ENCODE peak calls at places on chromosomes 12 and 14, in seven cellular contexts. N is heart right ventricle; O is NCI-H1105 treated with DMSO at 0.1 percent for 48 hours; U is activated CD4-positive, alpha-beta T cell treated with anti-CD3 and anti-CD28 coated beads, Interleukin-2, amount 50 U/mL, for 1 hour; M is A549; T is lower leg skin; R is lower lobe of right lung. P is an unnamed sample.
A peak's percentile ranks its signal among the peaks of the same experiment; 100 is the strongest.

GRCh38 chr12:32457251-32458025 is 58.1 kb downstream of the FGD4 start:
- DNase-seq in T (no peak), M (no peak), N (no peak), U (no peak), O (no peak), R (no peak), P (no peak)

GRCh38 chr12:64042901-64043300 is 179.2 kb downstream of the KICS2 start:
- DNase-seq in M (no peak), T (no peak), U (no peak), N (no peak), R (no peak), O (no peak), P (no peak)

GRCh38 chr12:12721251-12721689 is 4.1 kb downstream of the CDKN1B start:
- DNase-seq in T (no peak), O (peak; percentile 58), N (no peak), R (no peak), U (peak; percentile 40), M (peak; percentile 69), P (no peak)

GRCh38 chr12:65640489-65640901 is 183.8 kb upstream of the HMGA2 start:
- DNase-seq in R (no peak), U (no peak), M (no peak), T (peak; percentile 68), O (no peak), N (no peak), P (no peak)

GRCh38 chr14:104262515-104263514 is 124.4 kb downstream of the KIF26A start:
- DNase-seq in O (no peak), U (no peak), R (peak; percentile 36), T (no peak), M (no peak), N (no peak), P (peak; percentile 36)

GRCh38 chr12:112868459-112869041 is 38.2 kb upstream of the OAS1 start:
- DNase-seq in U (no peak), M (no peak), T (no peak), R (no peak), N (no peak), O (no peak), P (no peak)

GRCh38 chr12:104750061-104750460 is 208.0 kb downstream of the SLC41A2 start:
- DNase-seq in R (peak; percentile 63), O (no peak), N (peak; percentile 31), T (peak; percentile 39), M (no peak), U (no peak), P (no peak)

GRCh38 chr12:50520808-50521207 is 16.0 kb downstream of the DIP2B start:
- DNase-seq in U (no peak), M (no peak), O (no peak), R (no peak), T (no peak), N (peak; percentile 8), P (no peak)

GRCh38 chr14:75978249-75978731 is 3.5 kb downstream of the TGFB3 start:
- DNase-seq in T (no peak), M (no peak), O (no peak), U (peak; percentile 3), N (no peak), R (no peak), P (no peak)

GRCh38 chr14:102029956-102030355 is 56.9 kb downstream of the HSP90AA1 start:
- DNase-seq in M (no peak), R (no peak), O (no peak), U (no peak), T (no peak), N (no peak), P (no peak)

GRCh38 chr12:10497602-10498001 is 8.1 kb upstream of the EIF2S3B start:
- DNase-seq in O (no peak), T (no peak), N (no peak), M (no peak), R (no peak), U (no peak), P (no peak)

GRCh38 chr12:102811125-102811737 is 105.8 kb downstream of the PAH start:
- DNase-seq in O (peak; percentile 53), M (peak; percentile 51), U (no peak), R (no peak), T (no peak), N (no peak), P (no peak)

GRCh38 chr14:32190713-32191112 is 11.1 kb upstream of the RNU6-7 start:
- DNase-seq in T (no peak), U (no peak), O (no peak), R (no peak), M (peak; percentile 29), N (no peak), P (no peak)

GRCh38 chr14:105333020-105333490 is 18.5 kb downstream of the PACS2 start:
- DNase-seq in T (no peak), R (peak; percentile 45), O (no peak), N (no peak), M (no peak), U (no peak), P (no peak)

GRCh38 chr12:124501080-124501642 is 66.3 kb downstream of the NCOR2 start:
- DNase-seq in O (no peak), U (no peak), M (no peak), T (no peak), N (no peak), R (no peak), P (no peak)

GRCh38 chr14:31766315-31766892 is 205.2 kb downstream of the NUBPL start:
- DNase-seq in O (no peak), M (no peak), N (no peak), R (no peak), T (no peak), U (no peak), P (no peak)

GRCh38 chr14:33114331-33114730 is 175.7 kb downstream of the NPAS3 start:
- DNase-seq in U (no peak), T (no peak), M (no peak), O (no peak), R (no peak), N (no peak), P (no peak)

GRCh38 chr14:60304509-60304908 is 55.5 kb downstream of the PPM1A start:
- DNase-seq in N (peak; percentile 17), U (no peak), M (no peak), R (no peak), O (no peak), T (no peak), P (no peak)

GRCh38 chr14:89304972-89305703 is 111.9 kb downstream of the FOXN3 start:
- DNase-seq in N (peak; percentile 47), O (no peak), U (no peak), R (no peak), M (no peak), T (no peak), P (peak; percentile 67)